ENCODE peak calls at places on chromosomes 2 and 18, in seven cellular contexts. V is thyroid gland, U is iPS DF 6.9, F is colonic mucosa, H is ascending aorta, E is neural progenitor cell, Q is K562. X is an unnamed sample. For H3K27me3, the result is how much of the 10 kb centered on the place peaks cover.

GRCh38 chr2:233413529-233414272 is 59.4 kb downstream of the DGKD start:
- DNase-seq in V (peak), U (no peak), F (no peak), H (peak), E (no peak), Q (no peak), X (no peak)

GRCh38 chr2:66684289-66684688 is 249.4 kb downstream of the MEIS1 start:
- DNase-seq in V (no peak), U (no peak), F (no peak), H (no peak), E (no peak), Q (no peak), X (no peak)

GRCh38 chr2:33529771-33530481 is 53.5 kb downstream of the RASGRP3 start:
- DNase-seq in V (no peak), U (no peak), F (no peak), H (no peak), E (no peak), Q (peak), X (no peak)

GRCh38 chr2:156083707-156084494 is 248.6 kb downstream of the NR4A2 start:
- DNase-seq in V (peak), U (no peak), F (peak), H (no peak), E (no peak), Q (no peak), X (no peak)

GRCh38 chr2:98281607-98282006 is 64.6 kb upstream of the CNGA3 start:
- DNase-seq in V (no peak), U (no peak), F (no peak), H (peak), E (no peak), Q (no peak), X (no peak)

GRCh38 chr18:29154758-29155725 is 978.1 kb upstream of the CDH2 start:
- DNase-seq in V (no peak), U (no peak), F (no peak), H (no peak), E (no peak), Q (no peak), X (no peak)

GRCh38 chr2:53600835-53601234 is 166.8 kb upstream of the CHAC2 start:
- DNase-seq in V (peak), U (no peak), F (no peak), H (no peak), E (no peak), Q (no peak), X (no peak)

GRCh38 chr2:186603208-186603765 is 13.4 kb downstream of the ITGAV start:
- DNase-seq in V (no peak), U (no peak), F (no peak), H (no peak), E (no peak), Q (no peak), X (no peak)

GRCh38 chr18:76448262-76449109 is 46.6 kb downstream of the ZNF516 start:
- DNase-seq in V (no peak), U (no peak), F (no peak), H (peak), E (no peak), Q (no peak), X (no peak)

GRCh38 chr2:234422895-234423505 is 73.9 kb downstream of the ARL4C start:
- DNase-seq in V (no peak), U (no peak), F (no peak), H (no peak), E (no peak), Q (no peak), X (peak)

GRCh38 chr18:59744271-59744721 is 47.1 kb upstream of the CCBE1 start:
- DNase-seq in V (no peak), U (no peak), F (no peak), H (no peak), E (no peak), Q (no peak), X (no peak)

GRCh38 chr2:67515538-67515937 is 118.4 kb downstream of the ETAA1 start:
- DNase-seq in V (no peak), U (no peak), F (no peak), H (no peak), E (no peak), Q (no peak), X (no peak)

GRCh38 chr2:223093436-223093839 is 41.4 kb downstream of the KCNE4 start:
- DNase-seq in V (peak), U (no peak), F (no peak), H (peak), E (no peak), Q (no peak), X (no peak)

DNA sequence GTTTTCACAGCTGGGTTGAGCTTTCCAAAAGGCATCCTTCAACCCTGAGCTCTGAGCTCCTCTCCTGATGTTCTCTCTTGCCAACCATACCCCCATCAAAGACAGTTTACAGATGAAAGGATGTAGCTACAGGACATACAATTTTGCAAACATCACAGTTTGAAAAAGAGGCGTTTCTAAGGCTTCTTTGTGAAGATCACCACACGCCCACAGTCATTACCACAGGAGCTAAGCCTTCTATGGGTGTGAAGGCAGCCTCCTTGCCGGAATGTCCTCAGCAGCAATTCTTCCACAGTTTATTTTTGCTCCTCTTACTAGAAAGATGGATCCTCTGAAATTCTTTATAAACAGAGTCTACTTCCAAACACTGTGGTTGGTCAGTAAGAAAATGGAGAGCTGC is 9.7 kb downstream of the KLF7 start:
- DNase-seq in V (no peak), U (no peak), F (no peak), H (no peak), E (no peak), Q (no peak), X (no peak)
- H3K27me3 ChIP-seq in V (under half), U (under half), F (under half), H (under half), E (under half), Q (under half), X (under half)

GRCh38 chr2:236178921-236179652 is 10.9 kb upstream of the GBX2 start:
- DNase-seq in V (no peak), U (no peak), F (no peak), H (no peak), E (peak), Q (no peak), X (no peak)
- H3K27me3 ChIP-seq in V (under half), U (under half), F (half or more), H (under half), E (half or more), Q (under half), X (under half)

GRCh38 chr2:236215761-236216333 is 47.7 kb upstream of the GBX2 start:
- DNase-seq in V (no peak), U (no peak), F (no peak), H (no peak), E (no peak), Q (no peak), X (no peak)
- H3K27me3 ChIP-seq in V (under half), U (under half), F (under half), H (under half), E (under half), Q (under half), X (under half)

GRCh38 chr2:176130917-176131616 is 1.6 kb downstream of the HOXD8 start:
- DNase-seq in V (no peak), U (no peak), F (no peak), H (no peak), E (no peak), Q (no peak), X (no peak)

GRCh38 chr2:176129825-176130152 is 284 bp downstream of the HOXD8 start:
- DNase-seq in V (no peak), U (no peak), F (no peak), H (no peak), E (no peak), Q (no peak), X (no peak)

GRCh38 chr2:176131617-176132396 is 2.3 kb downstream of the HOXD8 start:
- DNase-seq in V (no peak), U (no peak), F (no peak), H (no peak), E (no peak), Q (no peak), X (no peak)

GRCh38 chr2:176129013-176129796 is at the start of gene HOXD8:
- DNase-seq in V (no peak), U (no peak), F (peak), H (peak), E (peak), Q (peak), X (no peak)

DNA sequence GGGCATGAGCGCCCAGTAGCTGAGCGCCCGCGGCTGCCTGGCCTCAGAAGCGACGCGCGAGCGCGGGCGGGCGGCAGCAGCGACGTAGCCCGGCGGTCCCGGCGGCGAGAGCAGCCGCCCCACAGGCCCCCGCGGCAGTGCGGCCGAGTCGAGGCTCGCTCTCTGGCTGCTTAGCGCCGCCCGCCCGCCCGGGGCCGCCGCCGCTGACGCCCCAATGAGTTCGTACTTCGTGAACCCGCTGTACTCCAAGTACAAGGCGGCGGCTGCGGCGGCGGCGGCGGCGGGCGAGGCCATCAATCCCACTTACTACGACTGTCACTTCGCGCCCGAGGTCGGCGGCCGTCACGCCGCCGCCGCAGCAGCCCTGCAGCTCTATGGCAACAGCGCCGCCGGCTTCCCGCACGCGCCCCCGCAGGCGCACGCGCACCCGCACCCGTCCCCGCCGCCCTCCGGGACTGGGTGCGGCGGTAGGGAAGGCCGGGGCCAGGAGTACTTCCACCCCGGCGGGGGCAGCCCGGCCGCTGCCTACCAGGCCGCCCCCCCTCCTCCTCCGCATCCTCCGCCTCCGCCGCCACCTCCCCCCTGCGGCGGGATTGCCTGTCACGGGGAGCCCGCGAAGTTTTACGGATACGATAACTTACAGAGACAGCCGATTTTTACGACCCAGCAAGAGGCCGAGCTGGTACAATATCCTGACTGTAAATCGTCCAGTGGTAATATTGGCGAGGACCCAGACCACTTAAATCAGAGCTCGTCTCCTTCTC is 830 bp downstream of the HOXD8 start:
- DNase-seq in V (no peak), U (no peak), F (no peak), H (no peak), E (peak), Q (peak), X (no peak)
- H3K27me3 ChIP-seq in V (half or more), U (half or more), F (under half), H (under half), E (half or more), Q (half or more), X (under half)